ENCODE peak calls at places on chromosomes 7 and 10, in six cellular contexts. N is HCT116, W is IMR-90, P is astrocyte, Z is mesenchymal stem cell, Q is fibroblast of lung. T is an unnamed sample. For H3K4me1, the result is how much of the 10 kb centered on the place peaks cover.

GRCh38 chr7:106305732-106306131 is 20.9 kb upstream of the NAMPT start:
- DNase-seq in Z (no peak), W (no peak), N (no peak), P (no peak), Q (no peak), T (no peak)

GRCh38 chr10:13773496-13774170 is 186.9 kb downstream of the PRPF18 start:
- DNase-seq in P (no peak), W (no peak), N (no peak), Q (no peak), Z (no peak), T (no peak)

GRCh38 chr7:91347288-91347687 is 83.1 kb downstream of the FZD1 start:
- DNase-seq in Z (peak), N (no peak), W (peak), Q (peak), P (peak), T (no peak)

GRCh38 chr10:89861199-89861573 is 159.8 kb downstream of the KIF20B start:
- DNase-seq in N (no peak), Q (no peak), W (no peak), P (no peak), Z (no peak), T (no peak)

GRCh38 chr7:25469669-25470068 is 241.4 kb upstream of the NPVF start:
- DNase-seq in P (no peak), W (no peak), N (no peak), Q (no peak), Z (no peak), T (no peak)

GRCh38 chr10:132558516-132559413 is 21.2 kb downstream of the INPP5A start:
- DNase-seq in N (no peak), Z (no peak), P (no peak), Q (no peak), W (no peak), T (no peak)

GRCh38 chr10:8023321-8023720 is 31.2 kb upstream of the GATA3 start:
- DNase-seq in Z (no peak), W (no peak), N (no peak), Q (no peak), P (no peak), T (no peak)

GRCh38 chr10:131677671-131678070 is 223.1 kb upstream of the PPP2R2D start:
- DNase-seq in P (no peak), Q (no peak), N (no peak), W (no peak), Z (no peak), T (peak)

GRCh38 chr7:98281757-98282652 is 519 bp downstream of the BRI3 start:
- DNase-seq in Q (no peak), P (no peak), Z (no peak), W (no peak), N (no peak), T (peak)

GRCh38 chr7:34059551-34059840 is 154.2 kb downstream of the BMPER start:
- DNase-seq in W (no peak), Q (no peak), P (no peak), N (no peak), Z (no peak), T (no peak)

GRCh38 chr10:64209574-64209973 is 688.4 kb downstream of the REEP3 start:
- DNase-seq in Z (no peak), Q (peak), N (peak), P (peak), W (no peak), T (no peak)

GRCh38 chr10:30559118-30559684 is 70.4 kb downstream of the LYZL2 start:
- DNase-seq in Q (no peak), W (no peak), N (no peak), P (no peak), Z (no peak), T (no peak)

GRCh38 chr10:22314852-22315251 is 1.3 kb upstream of the COMMD3 start:
- DNase-seq in W (no peak), Q (no peak), P (no peak), N (no peak), Z (no peak), T (no peak)

GRCh38 chr10:27747096-27747451 is 1.5 kb upstream of the MKX start:
- DNase-seq in Z (peak), N (no peak), Q (no peak), P (no peak), W (peak), T (peak)

GRCh38 chr7:35037526-35038339 is 448 bp upstream of the DPY19L1 start:
- DNase-seq in Z (peak), N (peak), Q (peak), W (peak), P (peak), T (peak)

GRCh38 chr10:20303453-20304152 is 487.4 kb downstream of the PLXDC2 start:
- DNase-seq in Q (no peak), N (no peak), P (no peak), W (no peak), Z (no peak), T (no peak)

GRCh38 chr10:69703256-69703655 is 73.2 kb downstream of the FAM241B start:
- DNase-seq in W (no peak), Z (no peak), N (no peak), P (peak), Q (no peak), T (no peak)

GRCh38 chr10:92385836-92386235 is 94.9 kb downstream of the MARCHF5 start:
- DNase-seq in Q (no peak), N (no peak), W (no peak), P (no peak), Z (no peak), T (no peak)

GRCh38 chr7:17266559-17266958 is 31.9 kb upstream of the AHR start:
- DNase-seq in Z (no peak), W (no peak), P (no peak), N (no peak), Q (no peak), T (no peak)

GRCh38 chr7:49852619-49853462 is 79.4 kb downstream of the VWC2 start:
- DNase-seq in Q (peak), N (peak), W (peak), Z (peak), P (peak), T (peak)

GRCh38 chr7:3880221-3880935 is 579.3 kb downstream of the SDK1 start:
- DNase-seq in N (no peak), Q (no peak), Z (no peak), W (no peak), P (no peak), T (no peak)

GRCh38 chr10:72455889-72456588 is 101.3 kb upstream of the DNAJB12 start:
- DNase-seq in W (peak), Z (peak), P (peak), N (no peak), Q (peak), T (peak)

GRCh38 chr7:128911441-128912031 is 1.0 kb upstream of the KCP start:
- DNase-seq in Q (no peak), P (no peak), Z (peak), N (no peak), W (no peak), T (peak)

GRCh38 chr7:100694196-100694745 is at the start of gene GIGYF1:
- DNase-seq in W (peak), P (peak), N (no peak), Q (peak), Z (peak), T (peak)

GRCh38 chr7:55554055-55554454 is 18.2 kb downstream of the VOPP1 start:
- DNase-seq in W (no peak), Z (no peak), Q (no peak), P (no peak), N (no peak), T (no peak)

GRCh38 chr10:131653550-131654470 is 247.0 kb upstream of the PPP2R2D start:
- DNase-seq in Z (no peak), Q (no peak), N (no peak), W (no peak), P (no peak), T (no peak)

GRCh38 chr10:71697938-71698709 is 21.5 kb downstream of the C10orf105 start:
- DNase-seq in N (no peak), P (no peak), Z (no peak), W (no peak), Q (no peak), T (no peak)

GRCh38 chr10:70711911-70712310 is 39.6 kb downstream of the ADAMTS14 start:
- DNase-seq in Q (no peak), Z (no peak), P (no peak), N (no peak), W (no peak), T (no peak)

GRCh38 chr10:28554952-28555351 is 22.0 kb downstream of the WAC start:
- DNase-seq in Z (no peak), Q (no peak), P (no peak), N (no peak), W (no peak), T (no peak)

GRCh38 chr10:15181576-15182156 is 13.2 kb upstream of the NMT2 start:
- DNase-seq in P (no peak), N (no peak), Q (no peak), Z (no peak), W (no peak), T (no peak)

GRCh38 chr10:7192831-7193348 is 217.9 kb downstream of the SFMBT2 start:
- DNase-seq in Q (no peak), P (no peak), W (no peak), Z (no peak), N (no peak), T (no peak)

GRCh38 chr7:104982308-104982755 is 31.7 kb upstream of the KMT2E start:
- DNase-seq in P (peak), W (no peak), Z (peak), N (no peak), Q (peak), T (no peak)

GRCh38 chr7:104982773-104983619 is 31.0 kb upstream of the KMT2E start:
- DNase-seq in W (no peak), N (no peak), P (no peak), Q (no peak), Z (no peak), T (no peak)

GRCh38 chr7:104985259-104985617 is 28.8 kb upstream of the KMT2E start:
- DNase-seq in N (no peak), P (no peak), W (no peak), Q (no peak), Z (no peak), T (no peak)

GRCh38 chr7:104984591-104985258 is 29.3 kb upstream of the KMT2E start:
- DNase-seq in Q (no peak), N (no peak), P (no peak), Z (no peak), W (no peak), T (no peak)

GRCh38 chr7:104983620-104984539 is 30.1 kb upstream of the KMT2E start:
- DNase-seq in Z (peak), Q (peak), P (peak), W (peak), N (peak), T (peak)
- H3K4me1 ChIP-seq in Z (under half), Q (under half), P (half or more), W (under half), N (under half), T (under half)

DNA sequence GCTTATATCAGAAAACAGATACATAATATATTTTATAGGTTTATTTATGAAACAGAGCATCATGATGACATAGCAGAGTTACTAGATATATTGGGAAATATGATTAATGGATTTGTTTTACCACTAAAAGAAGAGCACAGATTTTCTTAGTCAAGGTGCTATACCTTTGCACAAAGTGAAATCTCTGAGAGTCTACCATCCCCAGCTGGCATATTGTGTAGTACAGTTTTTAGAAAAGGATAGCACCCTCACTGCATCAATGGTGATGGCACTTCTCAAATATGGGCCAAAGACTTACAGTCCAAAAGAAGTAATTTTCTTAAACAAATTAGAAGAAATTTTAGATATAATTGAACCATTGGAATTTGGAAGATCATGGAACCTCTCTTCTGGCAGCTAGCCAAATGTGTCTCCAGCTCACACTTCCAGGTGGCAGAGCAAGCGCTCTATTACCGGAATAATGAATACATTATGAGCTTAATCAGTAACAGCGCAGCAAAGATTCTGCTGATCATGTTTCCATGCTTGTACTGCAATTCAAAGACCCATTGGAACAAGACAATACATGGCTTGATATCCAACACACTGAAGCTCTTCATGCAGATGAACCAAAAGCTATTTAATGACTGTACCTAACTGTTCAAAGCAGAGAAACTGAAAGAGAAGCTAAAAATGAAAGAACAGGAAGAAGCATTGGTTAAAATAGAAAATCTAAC is 21.9 kb upstream of the CREB3L2 start:
- DNase-seq in W (no peak), Z (no peak), P (no peak), N (no peak), Q (no peak), T (no peak)
- H3K4me2 ChIP-seq in W (no peak), Z (no peak), P (no peak), N (no peak), Q (no peak), T (no peak)

DNA sequence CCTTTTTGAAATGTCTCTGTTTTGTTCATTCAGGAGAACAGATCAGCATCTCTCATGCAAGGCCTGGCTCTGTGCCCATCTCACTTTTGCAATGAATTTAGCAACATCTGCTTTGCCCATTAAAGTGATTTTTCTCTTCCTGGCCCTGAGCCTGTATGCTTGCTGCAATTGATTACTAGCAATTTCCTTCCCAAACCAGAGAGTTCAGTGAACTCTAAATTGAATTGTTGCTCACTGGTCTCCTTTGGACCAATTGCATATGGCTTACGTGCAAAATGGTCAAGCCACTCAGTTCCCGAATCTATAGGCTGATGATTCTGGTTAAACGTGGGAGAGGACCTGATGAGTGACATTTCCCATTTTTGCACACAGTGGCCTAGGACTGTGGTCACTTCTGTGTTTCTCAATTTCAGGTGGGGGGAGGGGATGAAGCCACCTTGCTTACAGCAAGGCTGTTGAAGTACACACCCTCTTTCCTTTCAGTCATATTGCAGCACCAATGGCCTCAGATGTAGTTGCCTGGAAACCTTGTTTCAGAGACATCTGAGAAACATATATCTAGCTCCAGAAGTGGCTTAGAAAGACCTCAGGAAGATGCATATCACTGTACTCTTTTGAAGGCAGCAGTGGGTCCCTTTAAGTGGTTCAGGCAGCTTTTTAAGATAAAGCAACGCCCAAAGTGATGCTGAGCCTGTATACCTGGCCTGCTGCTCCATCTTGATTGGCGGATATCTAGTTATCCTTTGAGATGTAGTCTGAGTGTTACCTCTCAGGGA is 201.4 kb downstream of the PTEN start:
- DNase-seq in W (peak), Q (peak), Z (peak), N (no peak), P (no peak), T (no peak)
- H3K4me1 ChIP-seq in W (under half), Q (under half), Z (under half), N (under half), P (under half), T (under half)

DNA sequence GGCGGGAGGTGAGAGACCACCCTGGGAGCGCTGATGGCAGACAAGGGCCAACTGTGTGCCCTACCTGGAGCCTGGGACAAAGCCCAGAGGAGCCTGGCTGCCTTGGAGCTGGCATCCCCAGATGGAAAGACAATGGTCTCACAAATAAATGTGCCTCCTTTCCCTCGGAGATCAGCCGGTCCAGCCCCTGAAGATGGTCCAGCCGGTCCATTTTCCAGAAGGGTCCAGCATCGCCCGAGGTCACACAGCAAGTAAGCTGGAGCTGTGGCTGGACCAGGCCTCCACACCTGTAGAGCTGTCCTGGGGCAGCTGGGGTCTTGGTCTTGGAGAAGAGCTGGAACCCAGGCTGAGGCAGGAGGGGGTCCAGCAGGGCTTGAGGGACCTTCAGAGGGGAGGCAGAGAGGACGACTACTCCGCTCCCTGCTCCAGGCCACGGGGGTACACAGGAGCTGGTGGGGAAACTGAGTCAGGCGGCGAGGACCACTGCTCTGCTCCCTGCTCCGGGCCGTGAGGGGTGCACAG is 3.6 kb downstream of the ELFN1 start:
- DNase-seq in N (no peak), P (no peak), Q (no peak), Z (no peak), W (no peak), T (no peak)
- H3K4me2 ChIP-seq in N (no peak), P (no peak), Q (no peak), Z (no peak), W (no peak), T (no peak)

DNA sequence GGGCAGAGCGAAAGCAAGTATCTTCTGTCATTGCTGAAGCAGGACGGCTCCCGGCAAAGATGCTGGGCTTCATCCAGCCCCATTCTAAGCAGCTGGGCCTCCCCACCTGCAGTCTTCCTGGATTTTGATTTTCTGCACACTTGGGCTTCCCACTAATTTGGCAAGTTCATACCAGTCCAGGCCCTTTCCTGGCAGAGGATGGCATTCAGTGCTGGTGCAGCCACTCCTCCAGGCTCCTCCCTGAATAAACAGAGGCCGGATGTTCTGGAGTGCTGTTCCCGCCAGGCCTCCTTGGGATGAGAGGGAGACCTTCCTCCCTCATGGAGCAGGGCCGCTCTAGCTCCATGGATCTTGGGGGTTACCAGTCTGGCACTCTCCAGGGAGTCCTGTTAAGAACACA is 3.4 kb downstream of the BAG3 start:
- DNase-seq in Q (no peak), Z (no peak), W (no peak), P (no peak), N (no peak), T (no peak)
- H3K4me1 ChIP-seq in Q (under half), Z (under half), W (under half), P (half or more), N (half or more), T (under half)

GRCh38 chr10:103762166-103762565 is 93.2 kb downstream of the SH3PXD2A start:
- DNase-seq in N (no peak), P (no peak), Q (no peak), Z (no peak), W (no peak), T (no peak)
- H3K4me2 ChIP-seq in N (no peak), P (no peak), Q (no peak), Z (no peak), W (no peak), T (no peak)

T was measured in neural progenitor cell.